ENCODE peak calls at places on chromosomes 3 and 15, in nine cellular contexts. One of them, this sample, is unnamed.

GRCh38 chr3:133851266-133851906 is 44.3 kb downstream of the RAB6B start:
- DNase-seq in tibial nerve: no peak
- DNase-seq in HepG2: no peak
- DNase-seq in ovary: no peak
- DNase-seq in stomach: no peak
- DNase-seq in suprapubic skin: no peak
- DNase-seq in GM12878: no peak
- DNase-seq in esophagus muscularis mucosa: no peak
- DNase-seq in A549: no peak
- DNase-seq in this sample: no peak

GRCh38 chr3:136070953-136071949 is 105.7 kb downstream of the PPP2R3A start:
- DNase-seq in ovary: no peak
- DNase-seq in suprapubic skin: no peak
- DNase-seq in HepG2: no peak
- DNase-seq in tibial nerve: no peak
- DNase-seq in stomach: no peak
- DNase-seq in GM12878: no peak
- DNase-seq in A549: no peak
- DNase-seq in esophagus muscularis mucosa: no peak
- DNase-seq in this sample: no peak

GRCh38 chr3:195916291-195916690 is 7.9 kb upstream of the TNK2 start:
- DNase-seq in HepG2: no peak
- DNase-seq in GM12878: no peak
- DNase-seq in A549: no peak
- DNase-seq in ovary: no peak
- DNase-seq in suprapubic skin: peak
- DNase-seq in tibial nerve: no peak
- DNase-seq in stomach: no peak
- DNase-seq in esophagus muscularis mucosa: no peak
- DNase-seq in this sample: no peak

GRCh38 chr3:172592898-172593669 is 69.9 kb upstream of the TNFSF10 start:
- DNase-seq in HepG2: no peak
- DNase-seq in GM12878: no peak
- DNase-seq in ovary: no peak
- DNase-seq in esophagus muscularis mucosa: peak
- DNase-seq in stomach: no peak
- DNase-seq in tibial nerve: no peak
- DNase-seq in suprapubic skin: no peak
- DNase-seq in A549: no peak
- DNase-seq in this sample: no peak

GRCh38 chr15:41780727-41781126 is 6.4 kb downstream of the MAPKBP1 start:
- DNase-seq in ovary: no peak
- DNase-seq in GM12878: no peak
- DNase-seq in HepG2: no peak
- DNase-seq in tibial nerve: no peak
- DNase-seq in esophagus muscularis mucosa: no peak
- DNase-seq in suprapubic skin: no peak
- DNase-seq in A549: no peak
- DNase-seq in stomach: no peak
- DNase-seq in this sample: no peak

GRCh38 chr15:40789999-40790398 is 16.9 kb upstream of the ZFYVE19 start:
- DNase-seq in esophagus muscularis mucosa: no peak
- DNase-seq in stomach: no peak
- DNase-seq in A549: no peak
- DNase-seq in HepG2: no peak
- DNase-seq in tibial nerve: no peak
- DNase-seq in ovary: no peak
- DNase-seq in GM12878: no peak
- DNase-seq in suprapubic skin: no peak
- DNase-seq in this sample: no peak

GRCh38 chr3:153315781-153316180 is 153.8 kb downstream of the RAP2B start:
- DNase-seq in HepG2: no peak
- DNase-seq in A549: no peak
- DNase-seq in suprapubic skin: no peak
- DNase-seq in stomach: no peak
- DNase-seq in GM12878: no peak
- DNase-seq in ovary: no peak
- DNase-seq in esophagus muscularis mucosa: no peak
- DNase-seq in tibial nerve: no peak
- DNase-seq in this sample: no peak

GRCh38 chr3:53815651-53816050 is 30.6 kb downstream of the CHDH start:
- DNase-seq in esophagus muscularis mucosa: no peak
- DNase-seq in A549: no peak
- DNase-seq in suprapubic skin: peak
- DNase-seq in ovary: peak
- DNase-seq in GM12878: no peak
- DNase-seq in HepG2: no peak
- DNase-seq in stomach: no peak
- DNase-seq in tibial nerve: no peak
- DNase-seq in this sample: no peak

GRCh38 chr3:146125946-146126345 is 35.0 kb downstream of the PLOD2 start:
- DNase-seq in ovary: no peak
- DNase-seq in HepG2: peak
- DNase-seq in tibial nerve: no peak
- DNase-seq in GM12878: no peak
- DNase-seq in stomach: no peak
- DNase-seq in A549: peak
- DNase-seq in esophagus muscularis mucosa: no peak
- DNase-seq in suprapubic skin: no peak
- DNase-seq in this sample: no peak

GRCh38 chr3:185250247-185250646 is 3.6 kb downstream of the EHHADH start:
- DNase-seq in suprapubic skin: no peak
- DNase-seq in esophagus muscularis mucosa: no peak
- DNase-seq in ovary: no peak
- DNase-seq in tibial nerve: no peak
- DNase-seq in A549: no peak
- DNase-seq in HepG2: no peak
- DNase-seq in stomach: no peak
- DNase-seq in GM12878: no peak
- DNase-seq in this sample: no peak

GRCh38 chr3:154862265-154862664 is 217.9 kb upstream of the MME start:
- DNase-seq in suprapubic skin: no peak
- DNase-seq in stomach: no peak
- DNase-seq in A549: no peak
- DNase-seq in ovary: no peak
- DNase-seq in esophagus muscularis mucosa: no peak
- DNase-seq in HepG2: no peak
- DNase-seq in GM12878: no peak
- DNase-seq in tibial nerve: no peak
- DNase-seq in this sample: no peak

GRCh38 chr3:172034786-172035685 is 4.3 kb upstream of the FNDC3B start:
- DNase-seq in esophagus muscularis mucosa: no peak
- DNase-seq in tibial nerve: no peak
- DNase-seq in stomach: no peak
- DNase-seq in HepG2: no peak
- DNase-seq in ovary: no peak
- DNase-seq in suprapubic skin: no peak
- DNase-seq in A549: no peak
- DNase-seq in GM12878: no peak
- DNase-seq in this sample: no peak

GRCh38 chr3:38000242-38000916 is 9.8 kb downstream of the VILL start:
- DNase-seq in stomach: peak
- DNase-seq in suprapubic skin: no peak
- DNase-seq in tibial nerve: no peak
- DNase-seq in HepG2: no peak
- DNase-seq in esophagus muscularis mucosa: no peak
- DNase-seq in GM12878: no peak
- DNase-seq in ovary: peak
- DNase-seq in A549: no peak
- DNase-seq in this sample: no peak
- H3K27ac ChIP-seq in stomach: peak
- H3K27ac ChIP-seq in suprapubic skin: no peak
- H3K27ac ChIP-seq in tibial nerve: no peak
- H3K27ac ChIP-seq in HepG2: no peak
- H3K27ac ChIP-seq in esophagus muscularis mucosa: no peak
- H3K27ac ChIP-seq in GM12878: no peak
- H3K27ac ChIP-seq in ovary: no peak
- H3K27ac ChIP-seq in A549: no peak
- H3K27ac ChIP-seq in this sample: no peak

GRCh38 chr3:66115858-66116654 is 77.3 kb upstream of the MAGI1 start:
- DNase-seq in GM12878: no peak
- DNase-seq in suprapubic skin: no peak
- DNase-seq in tibial nerve: no peak
- DNase-seq in ovary: no peak
- DNase-seq in A549: peak
- DNase-seq in esophagus muscularis mucosa: no peak
- DNase-seq in stomach: peak
- DNase-seq in HepG2: peak
- DNase-seq in this sample: no peak
- TF ChIP-seq EP300 in GM12878: no peak
- TF ChIP-seq EP300 in suprapubic skin: no peak
- TF ChIP-seq EP300 in tibial nerve: peak
- TF ChIP-seq EP300 in ovary: no peak
- TF ChIP-seq EP300 in A549: no peak
- TF ChIP-seq EP300 in esophagus muscularis mucosa: no peak
- TF ChIP-seq EP300 in stomach: no peak
- TF ChIP-seq EP300 in HepG2: peak
- TF ChIP-seq EP300 in this sample: no peak

GRCh38 chr3:183327343-183327742 is 74.3 kb downstream of the B3GNT5 start:
- DNase-seq in GM12878: no peak
- DNase-seq in A549: no peak
- DNase-seq in ovary: no peak
- DNase-seq in suprapubic skin: no peak
- DNase-seq in stomach: no peak
- DNase-seq in HepG2: no peak
- DNase-seq in tibial nerve: no peak
- DNase-seq in esophagus muscularis mucosa: no peak
- DNase-seq in this sample: no peak
- TF ChIP-seq CTCF in GM12878: no peak
- TF ChIP-seq CTCF in A549: no peak
- TF ChIP-seq CTCF in ovary: no peak
- TF ChIP-seq CTCF in suprapubic skin: no peak
- TF ChIP-seq CTCF in stomach: no peak
- TF ChIP-seq CTCF in HepG2: no peak
- TF ChIP-seq CTCF in tibial nerve: no peak
- TF ChIP-seq CTCF in esophagus muscularis mucosa: no peak
- TF ChIP-seq CTCF in this sample: no peak

GRCh38 chr3:61563614-61564404 is 2.4 kb downstream of the PTPRG start:
- DNase-seq in GM12878: no peak
- DNase-seq in A549: no peak
- DNase-seq in stomach: no peak
- DNase-seq in tibial nerve: no peak
- DNase-seq in esophagus muscularis mucosa: no peak
- DNase-seq in suprapubic skin: no peak
- DNase-seq in HepG2: no peak
- DNase-seq in ovary: peak
- DNase-seq in this sample: peak

GRCh38 chr3:61561374-61562041 is at the start of gene PTPRG:
- DNase-seq in GM12878: no peak
- DNase-seq in ovary: peak
- DNase-seq in esophagus muscularis mucosa: peak
- DNase-seq in A549: peak
- DNase-seq in tibial nerve: peak
- DNase-seq in suprapubic skin: peak
- DNase-seq in HepG2: peak
- DNase-seq in stomach: peak
- DNase-seq in this sample: peak

GRCh38 chr3:61562042-61562809 is 855 bp downstream of the PTPRG start:
- DNase-seq in stomach: no peak
- DNase-seq in suprapubic skin: no peak
- DNase-seq in esophagus muscularis mucosa: no peak
- DNase-seq in tibial nerve: no peak
- DNase-seq in HepG2: no peak
- DNase-seq in GM12878: no peak
- DNase-seq in A549: peak
- DNase-seq in ovary: peak
- DNase-seq in this sample: no peak

GRCh38 chr3:61564405-61565059 is 3.2 kb downstream of the PTPRG start:
- DNase-seq in A549: no peak
- DNase-seq in esophagus muscularis mucosa: no peak
- DNase-seq in GM12878: no peak
- DNase-seq in ovary: peak
- DNase-seq in tibial nerve: peak
- DNase-seq in suprapubic skin: peak
- DNase-seq in HepG2: no peak
- DNase-seq in stomach: peak
- DNase-seq in this sample: peak

GRCh38 chr3:61562810-61563613 is 1.6 kb downstream of the PTPRG start:
- DNase-seq in A549: peak
- DNase-seq in suprapubic skin: no peak
- DNase-seq in GM12878: no peak
- DNase-seq in esophagus muscularis mucosa: no peak
- DNase-seq in stomach: no peak
- DNase-seq in HepG2: peak
- DNase-seq in tibial nerve: peak
- DNase-seq in ovary: peak
- DNase-seq in this sample: peak
- H3K27ac ChIP-seq in A549: peak
- H3K27ac ChIP-seq in suprapubic skin: peak
- H3K27ac ChIP-seq in GM12878: no peak
- H3K27ac ChIP-seq in esophagus muscularis mucosa: peak
- H3K27ac ChIP-seq in stomach: peak
- H3K27ac ChIP-seq in HepG2: no peak
- H3K27ac ChIP-seq in tibial nerve: peak
- H3K27ac ChIP-seq in ovary: no peak
- H3K27ac ChIP-seq in this sample: peak